ENCODE peak calls at places on chromosomes 2 and 18, in ten cellular contexts. D is astrocyte of the spinal cord, P is lower lobe of right lung, G is astrocyte, C is left lung, W is left ventricle myocardium inferior, R is neural progenitor cell, E is tibial nerve, Y is heart right ventricle, S is esophagus squamous epithelium. H is an unnamed sample.

GRCh38 chr2:25825238-25825637 is 53.0 kb downstream of the ASXL2 start:
- DNase-seq in Y (no peak), W (no peak), P (no peak), C (no peak), S (no peak), G (no peak), R (no peak), D (no peak), E (no peak), H (no peak)

GRCh38 chr18:37445368-37445767 is 120.2 kb downstream of the CELF4 start:
- DNase-seq in P (no peak), D (no peak), W (no peak), E (no peak), C (no peak), S (no peak), G (no peak), Y (no peak), R (peak; percentile 31), H (no peak)

GRCh38 chr2:111117666-111118454 is 2.9 kb upstream of the BCL2L11 start:
- DNase-seq in D (peak; percentile 85), G (peak; percentile 69), C (peak; percentile 40), S (no peak), P (peak; percentile 51), R (peak; percentile 63), W (peak; percentile 36), E (peak; percentile 20), Y (peak; percentile 32), H (peak; percentile 81)

GRCh38 chr2:164306872-164307271 is 314.4 kb downstream of the GRB14 start:
- DNase-seq in S (no peak), Y (no peak), W (no peak), P (no peak), C (no peak), D (no peak), E (no peak), R (no peak), G (no peak), H (no peak)

GRCh38 chr2:70140978-70141753 is 49.7 kb downstream of the C2orf42 start:
- DNase-seq in R (peak; percentile 59), E (peak; percentile 72), D (peak; percentile 35), W (no peak), C (peak; percentile 76), S (peak; percentile 56), Y (peak; percentile 32), P (peak; percentile 69), G (peak; percentile 23), H (peak; percentile 57)

GRCh38 chr2:68365087-68365486 is at the start of gene PLEK:
- DNase-seq in W (peak; percentile 56), Y (peak; percentile 25), E (peak; percentile 61), S (no peak), P (peak; percentile 84), C (peak; percentile 86), R (no peak), G (no peak), D (no peak), H (no peak)

GRCh38 chr18:79251021-79251420 is 144.7 kb upstream of the NFATC1 start:
- DNase-seq in D (no peak), G (no peak), W (no peak), S (no peak), C (no peak), Y (no peak), E (no peak), R (no peak), P (no peak), H (no peak)

GRCh38 chr2:175366814-175367213 is 185.3 kb upstream of the ATP5MC3 start:
- DNase-seq in Y (peak; percentile 18), S (no peak), R (peak; percentile 75), E (peak; percentile 41), C (no peak), W (no peak), D (peak; percentile 48), G (peak; percentile 8), P (no peak), H (peak; percentile 60)

GRCh38 chr2:71281950-71282349 is 49.6 kb upstream of the ZNF638 start:
- DNase-seq in P (no peak), E (no peak), D (no peak), S (no peak), W (no peak), Y (no peak), C (no peak), G (no peak), R (no peak), H (peak; percentile 6)

GRCh38 chr2:71275939-71276310 is 49.0 kb upstream of the PAIP2B start:
- DNase-seq in G (no peak), E (no peak), W (no peak), Y (no peak), P (no peak), S (no peak), R (no peak), D (no peak), C (no peak), H (no peak)

GRCh38 chr2:71276311-71277158 is 49.6 kb upstream of the PAIP2B start:
- DNase-seq in D (peak; percentile 85), Y (peak; percentile 90), G (peak; percentile 70), W (peak; percentile 93), R (peak; percentile 96), E (peak; percentile 49), P (peak; percentile 90), C (peak; percentile 89), S (peak; percentile 17), H (peak; percentile 79)

GRCh38 chr2:71277159-71277498 is 50.2 kb upstream of the PAIP2B start:
- DNase-seq in Y (no peak), E (no peak), P (no peak), G (no peak), W (no peak), S (no peak), C (no peak), R (no peak), D (no peak), H (no peak)

GRCh38 chr2:71277536-71278103 is 50.7 kb upstream of the PAIP2B start:
- DNase-seq in W (peak; percentile 72), E (peak; percentile 10), R (peak; percentile 87), S (no peak), G (peak; percentile 3), C (no peak), D (peak; percentile 8), P (peak; percentile 53), Y (peak; percentile 67), H (peak; percentile 33)
- H3K4me3 ChIP-seq in W (peak overlapping the region; percentile 71), E (peak overlapping the region; percentile 66), R (peak overlapping the region; percentile 51), S (peak overlapping the region; percentile 67), G (peak overlapping the region; percentile 76), C (peak overlapping the region; percentile 55), D (peak overlapping the region; percentile 62), P (peak overlapping the region; percentile 65), Y (peak overlapping the region; percentile 57), H (peak overlapping the region; percentile 64)

GRCh38 chr18:3454365-3455089 is 4.6 kb downstream of the TGIF1 start:
- DNase-seq in W (no peak), E (peak; percentile 72), Y (peak; percentile 56), G (peak; percentile 67), S (no peak), D (peak; percentile 79), P (no peak), R (peak; percentile 76), C (no peak), H (peak; percentile 83)

GRCh38 chr18:3455938-3456685 is 6.1 kb downstream of the TGIF1 start:
- DNase-seq in S (no peak), E (no peak), P (no peak), D (peak; percentile 64), W (no peak), C (no peak), R (no peak), G (peak; percentile 74), Y (no peak), H (peak; percentile 50)

GRCh38 chr18:3453540-3454364 is 3.8 kb downstream of the TGIF1 start:
- DNase-seq in P (peak; percentile 51), R (peak; percentile 77), Y (peak; percentile 49), C (peak; percentile 71), G (peak; percentile 99), W (peak; percentile 20), D (peak; percentile 99), S (no peak), E (peak; percentile 68), H (peak; percentile 97)

GRCh38 chr18:3456686-3457069 is 6.7 kb downstream of the TGIF1 start:
- DNase-seq in D (peak; percentile 13), G (no peak), W (no peak), C (no peak), Y (no peak), S (no peak), R (no peak), P (no peak), E (no peak), H (no peak)

DNA sequence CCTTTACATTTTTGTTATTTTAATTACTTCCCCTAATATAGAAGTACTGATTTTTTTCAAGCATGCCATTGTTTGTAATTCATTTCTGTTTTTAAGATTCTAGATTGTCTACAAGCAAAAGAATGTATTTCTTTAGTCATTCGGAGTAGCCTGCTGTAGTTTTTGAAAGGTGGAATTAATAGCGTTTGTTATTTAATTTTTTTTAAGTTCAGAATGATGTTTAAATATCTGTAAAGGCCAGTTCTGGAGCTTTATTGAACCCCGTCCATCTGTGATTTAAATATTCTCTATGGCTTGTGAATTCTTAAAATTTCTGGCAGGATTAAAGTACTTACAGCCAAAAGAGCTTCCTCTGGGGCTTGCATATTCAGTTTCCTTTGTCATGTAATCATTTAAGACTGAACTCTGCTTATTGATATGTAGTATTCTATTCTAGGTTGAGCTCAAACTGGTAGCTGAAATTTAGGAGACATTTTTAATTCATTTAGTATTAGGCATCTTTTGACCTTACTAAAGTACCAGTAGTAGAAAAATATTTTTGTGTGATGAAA is 5.2 kb downstream of the TGIF1 start:
- DNase-seq in G (no peak), C (no peak), Y (no peak), D (peak; percentile 26), P (no peak), R (peak; percentile 29), E (no peak), W (no peak), S (no peak), H (no peak)
- TF ChIP-seq CTCF in G (no peak), C (no peak), Y (no peak), D (no peak), P (no peak), R (no peak), E (no peak), W (peak; percentile 3), S (no peak), H (no peak)

GRCh38 chr18:6363216-6363615 is 51.5 kb downstream of the L3MBTL4 start:
- DNase-seq in D (no peak), S (no peak), G (no peak), Y (no peak), R (no peak), W (no peak), P (no peak), C (no peak), E (no peak), H (no peak)

GRCh38 chr18:6366776-6367175 is 47.9 kb downstream of the L3MBTL4 start:
- DNase-seq in D (no peak), W (no peak), R (no peak), Y (no peak), P (no peak), G (no peak), S (no peak), C (no peak), E (no peak), H (no peak)

GRCh38 chr18:6367208-6367607 is 47.5 kb downstream of the L3MBTL4 start:
- DNase-seq in G (no peak), W (no peak), S (no peak), R (no peak), Y (no peak), E (no peak), C (no peak), D (no peak), P (no peak), H (no peak)

GRCh38 chr18:6365385-6365784 is 49.3 kb downstream of the L3MBTL4 start:
- DNase-seq in R (no peak), W (no peak), E (no peak), S (no peak), D (no peak), C (no peak), Y (no peak), P (no peak), G (no peak), H (no peak)

DNA sequence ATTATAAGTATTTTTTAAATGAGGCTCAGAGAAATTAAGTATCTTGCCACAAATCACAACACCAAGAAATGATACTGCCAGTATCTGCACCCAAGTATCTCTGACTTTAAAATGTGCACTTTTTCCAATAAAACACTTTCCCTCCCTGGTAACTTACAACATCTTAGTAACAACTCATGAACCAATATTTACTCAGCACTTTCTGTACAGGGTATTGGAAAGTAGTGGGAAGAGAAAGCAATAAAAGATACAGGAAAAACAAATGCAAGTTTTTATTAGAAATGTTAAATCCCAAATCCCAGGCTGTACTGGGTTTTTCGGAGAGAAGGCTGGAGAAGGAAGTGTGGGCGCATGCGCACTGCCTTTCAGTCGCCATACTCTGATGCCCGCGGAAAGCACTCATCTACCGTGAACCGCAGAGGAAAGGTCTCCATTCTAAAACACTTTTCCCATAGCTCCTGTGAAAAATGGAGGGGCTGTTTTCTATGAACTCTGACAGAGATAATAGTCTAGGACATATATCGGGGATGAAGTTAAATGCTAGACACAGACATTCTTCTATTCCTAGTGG is 52.1 kb downstream of the L3MBTL4 start:
- DNase-seq in C (no peak), Y (no peak), S (no peak), E (no peak), W (no peak), P (no peak), D (no peak), R (no peak), G (no peak), H (no peak)
- H3K4me3 ChIP-seq in C (no peak overlapping the region), Y (no peak overlapping the region), S (no peak overlapping the region), E (peak overlapping the region; percentile 12), W (no peak overlapping the region), P (no peak overlapping the region), D (no peak overlapping the region), R (no peak overlapping the region), G (no peak overlapping the region), H (no peak overlapping the region)

DNA sequence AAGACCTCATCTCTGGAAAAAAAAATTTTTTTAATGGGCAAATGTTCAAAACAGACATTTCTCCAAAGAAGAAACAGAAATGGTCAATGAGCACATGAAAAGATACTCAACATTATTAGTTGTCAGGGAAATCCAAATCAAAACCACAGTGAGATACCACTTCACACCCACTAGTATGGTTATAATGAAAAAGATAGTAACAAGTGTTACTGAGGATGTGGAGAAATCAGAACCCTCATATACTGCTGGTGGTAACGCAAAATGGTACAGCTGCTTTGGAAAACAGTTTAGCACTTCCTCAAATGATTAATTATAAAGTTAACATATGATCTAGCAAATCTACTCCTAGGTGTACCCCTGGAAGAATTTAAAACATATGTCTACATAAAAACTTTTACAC is 29.0 kb upstream of the TCF7L1 start:
- DNase-seq in R (no peak), Y (no peak), D (no peak), E (no peak), P (no peak), G (no peak), C (no peak), W (no peak), S (no peak), H (no peak)
- TF ChIP-seq CTCF in R (no peak), Y (no peak), D (no peak), E (no peak), P (no peak), G (no peak), C (no peak), W (no peak), S (no peak), H (no peak)

H was measured in cardiac fibroblast.